ENCODE peak calls at places on chromosome 15, in four cellular contexts. K, U, E and X are unnamed samples.

GRCh38 chr15:78928616-78929093 is 16.2 kb downstream of the CTSH start:
- DNase-seq in K (no peak), U (no peak), E (no peak), X (no peak)

GRCh38 chr15:20351448-20351961 is 190.1 kb downstream of the GOLGA6L6 start:
- DNase-seq in K (peak), U (no peak), E (no peak), X (no peak)

GRCh38 chr15:71054286-71054952 is 60.9 kb upstream of the THSD4 start:
- DNase-seq in K (peak), U (no peak), E (no peak), X (no peak)

GRCh38 chr15:70199601-70200000 is 101.9 kb upstream of the TLE3 start:
- DNase-seq in K (no peak), U (no peak), E (no peak), X (peak)

GRCh38 chr15:43268111-43269105 is 1.7 kb upstream of the TGM5 start:
- DNase-seq in K (no peak), U (no peak), E (no peak), X (peak)

GRCh38 chr15:55742498-55742926 is 440 bp downstream of the PRTG start:
- DNase-seq in K (peak), U (no peak), E (peak), X (peak)

GRCh38 chr15:98035577-98036010 is 75.1 kb downstream of the ARRDC4 start:
- DNase-seq in K (no peak), U (no peak), E (no peak), X (no peak)

GRCh38 chr15:67809866-67810265 is 15.4 kb upstream of the SKOR1 start:
- DNase-seq in K (no peak), U (no peak), E (no peak), X (no peak)

GRCh38 chr15:57411945-57412768 is 35.9 kb downstream of the CGNL1 start:
- DNase-seq in K (peak), U (no peak), E (no peak), X (peak)

GRCh38 chr15:38260077-38260476 is 7.4 kb downstream of the SPRED1 start:
- DNase-seq in K (no peak), U (no peak), E (no peak), X (no peak)

GRCh38 chr15:78061963-78062427 is 15.5 kb downstream of the TBC1D2B start:
- DNase-seq in K (no peak), U (no peak), E (no peak), X (no peak)

GRCh38 chr15:63984331-63984730 is 62.0 kb downstream of the DAPK2 start:
- DNase-seq in K (no peak), U (no peak), E (no peak), X (no peak)

GRCh38 chr15:65576669-65577068 is 34.3 kb downstream of the INTS14 start:
- DNase-seq in K (no peak), U (no peak), E (peak), X (no peak)

GRCh38 chr15:74443100-74443909 is 9.5 kb upstream of the SEMA7A start:
- DNase-seq in K (no peak), U (no peak), E (no peak), X (no peak)

GRCh38 chr15:92882697-92883642 is 17.2 kb upstream of the CHD2 start:
- DNase-seq in K (no peak), U (no peak), E (no peak), X (peak)

GRCh38 chr15:50854594-50855490 is 53.6 kb upstream of the AP4E1 start:
- DNase-seq in K (peak), U (no peak), E (no peak), X (no peak)

GRCh38 chr15:95799286-95800187 is 531.0 kb upstream of the NR2F2 start:
- DNase-seq in K (peak), U (no peak), E (peak), X (no peak)

GRCh38 chr15:61839541-61839940 is 220.7 kb downstream of the VPS13C start:
- DNase-seq in K (no peak), U (no peak), E (peak), X (no peak)

GRCh38 chr15:90435652-90436337 is 47.8 kb downstream of the IQGAP1 start:
- DNase-seq in K (no peak), U (no peak), E (no peak), X (no peak)

GRCh38 chr15:69991493-69991892 is 106.2 kb downstream of the TLE3 start:
- DNase-seq in K (no peak), U (no peak), E (no peak), X (peak)

GRCh38 chr15:77013786-77014136 is 18.8 kb downstream of the PSTPIP1 start:
- DNase-seq in K (no peak), U (no peak), E (no peak), X (no peak)

GRCh38 chr15:56495050-56495449 is 30.1 kb upstream of the MNS1 start:
- DNase-seq in K (no peak), U (no peak), E (no peak), X (no peak)

GRCh38 chr15:51341366-51342248 is at the start of gene GLDN:
- DNase-seq in K (peak), U (peak), E (no peak), X (no peak)

GRCh38 chr15:76928231-76928630 is 3.3 kb upstream of the RCN2 start:
- DNase-seq in K (no peak), U (no peak), E (no peak), X (no peak)

GRCh38 chr15:62360286-62360685 is 195.2 kb upstream of the C2CD4B start:
- DNase-seq in K (no peak), U (no peak), E (no peak), X (peak)

GRCh38 chr15:64687167-64688085 is 88.0 kb downstream of the RBPMS2 start:
- DNase-seq in K (no peak), U (no peak), E (no peak), X (no peak)

GRCh38 chr15:38474155-38474757 is 20.3 kb downstream of the FAM98B start:
- DNase-seq in K (peak), U (peak), E (no peak), X (peak)

GRCh38 chr15:98889930-98890695 is 117.5 kb downstream of the PGPEP1L start:
- DNase-seq in K (peak), U (no peak), E (no peak), X (no peak)

GRCh38 chr15:70535071-70535954 is 228.0 kb downstream of the UACA start:
- DNase-seq in K (no peak), U (peak), E (no peak), X (peak)

GRCh38 chr15:28888900-28889299 is 3.1 kb downstream of the APBA2 start:
- DNase-seq in K (no peak), U (no peak), E (no peak), X (no peak)

GRCh38 chr15:68313501-68314390 is 36.2 kb downstream of the FEM1B start:
- DNase-seq in K (no peak), U (no peak), E (no peak), X (no peak)